ENCODE peak calls at places on chromosomes 13 and 19, in four cellular contexts. One of them, this sample, is unnamed.

GRCh38 chr13:50691176-50691681 is 152.3 kb downstream of the DLEU7 start:
- DNase-seq in A549: no peak
- DNase-seq in NB4: no peak
- DNase-seq in K562: no peak
- DNase-seq in this sample: peak

GRCh38 chr19:1489463-1489971 is 633 bp downstream of the PCSK4 start:
- DNase-seq in A549: no peak
- DNase-seq in NB4: no peak
- DNase-seq in K562: peak
- DNase-seq in this sample: no peak

GRCh38 chr13:40275155-40275554 is 391.3 kb downstream of the FOXO1 start:
- DNase-seq in A549: no peak
- DNase-seq in NB4: no peak
- DNase-seq in K562: no peak
- DNase-seq in this sample: no peak

GRCh38 chr13:27607125-27607524 is 13.2 kb downstream of the LNX2 start:
- DNase-seq in A549: peak
- DNase-seq in NB4: peak
- DNase-seq in K562: no peak
- DNase-seq in this sample: peak

GRCh38 chr13:102538938-102539337 is 57.8 kb upstream of the TPP2 start:
- DNase-seq in A549: no peak
- DNase-seq in NB4: no peak
- DNase-seq in K562: no peak
- DNase-seq in this sample: no peak

GRCh38 chr13:86870388-86870966 is 800.7 kb upstream of the SLITRK5 start:
- DNase-seq in A549: peak
- DNase-seq in NB4: peak
- DNase-seq in K562: no peak
- DNase-seq in this sample: peak

GRCh38 chr13:26971990-26972888 is 199.4 kb downstream of the USP12 start:
- DNase-seq in A549: peak
- DNase-seq in NB4: peak
- DNase-seq in K562: peak
- DNase-seq in this sample: no peak

GRCh38 chr13:20150561-20150960 is 10.3 kb downstream of the GJA3 start:
- DNase-seq in A549: no peak
- DNase-seq in NB4: no peak
- DNase-seq in K562: no peak
- DNase-seq in this sample: no peak

GRCh38 chr19:17725422-17726078 is 6.3 kb downstream of the MAP1S start:
- DNase-seq in A549: no peak
- DNase-seq in NB4: no peak
- DNase-seq in K562: peak
- DNase-seq in this sample: no peak

GRCh38 chr13:19601749-19602725 is 31.4 kb upstream of the MPHOSPH8 start:
- DNase-seq in A549: peak
- DNase-seq in NB4: peak
- DNase-seq in K562: peak
- DNase-seq in this sample: peak

GRCh38 chr19:46784262-46785053 is 3.9 kb downstream of the SLC1A5 start:
- DNase-seq in A549: peak
- DNase-seq in NB4: peak
- DNase-seq in K562: peak
- DNase-seq in this sample: peak

GRCh38 chr13:108168929-108169328 is 46.4 kb downstream of the LIG4 start:
- DNase-seq in A549: no peak
- DNase-seq in NB4: no peak
- DNase-seq in K562: no peak
- DNase-seq in this sample: no peak

GRCh38 chr13:75803175-75803611 is 167.1 kb downstream of the LMO7 start:
- DNase-seq in A549: no peak
- DNase-seq in NB4: no peak
- DNase-seq in K562: no peak
- DNase-seq in this sample: peak

GRCh38 chr19:22914646-22915045 is 82.6 kb downstream of the ZNF723 start:
- DNase-seq in A549: no peak
- DNase-seq in NB4: no peak
- DNase-seq in K562: no peak
- DNase-seq in this sample: no peak

GRCh38 chr13:22235285-22235949 is 564.5 kb downstream of the FGF9 start:
- DNase-seq in A549: no peak
- DNase-seq in NB4: no peak
- DNase-seq in K562: no peak
- DNase-seq in this sample: no peak

GRCh38 chr13:83221256-83221655 is 661.0 kb downstream of the SLITRK1 start:
- DNase-seq in A549: peak
- DNase-seq in NB4: peak
- DNase-seq in K562: no peak
- DNase-seq in this sample: no peak

GRCh38 chr19:42277821-42278809 is 9.1 kb downstream of the CIC start:
- DNase-seq in A549: no peak
- DNase-seq in NB4: no peak
- DNase-seq in K562: no peak
- DNase-seq in this sample: peak

GRCh38 chr13:101308247-101309013 is 107.9 kb downstream of the NALCN start:
- DNase-seq in A549: no peak
- DNase-seq in NB4: no peak
- DNase-seq in K562: no peak
- DNase-seq in this sample: no peak

GRCh38 chr19:44677019-44677809 is 5.9 kb downstream of the CEACAM19 start:
- DNase-seq in A549: peak
- DNase-seq in NB4: peak
- DNase-seq in K562: peak
- DNase-seq in this sample: peak

GRCh38 chr13:94384217-94384905 is 95.1 kb downstream of the DCT start:
- DNase-seq in A549: no peak
- DNase-seq in NB4: no peak
- DNase-seq in K562: no peak
- DNase-seq in this sample: no peak

GRCh38 chr19:42270346-42271044 is 1.4 kb downstream of the CIC start:
- DNase-seq in A549: peak
- DNase-seq in NB4: peak
- DNase-seq in K562: no peak
- DNase-seq in this sample: peak

GRCh38 chr19:49335071-49335783 is at the start of gene CD37:
- DNase-seq in A549: no peak
- DNase-seq in NB4: peak
- DNase-seq in K562: peak
- DNase-seq in this sample: no peak

GRCh38 chr13:20118268-20119140 is 42.3 kb downstream of the GJA3 start:
- DNase-seq in A549: peak
- DNase-seq in NB4: no peak
- DNase-seq in K562: peak
- DNase-seq in this sample: peak

GRCh38 chr19:15449620-15450527 is at the start of gene WIZ:
- DNase-seq in A549: peak
- DNase-seq in NB4: peak
- DNase-seq in K562: peak
- DNase-seq in this sample: peak

GRCh38 chr19:48308695-48309586 is 16.4 kb upstream of the EMP3 start:
- DNase-seq in A549: peak
- DNase-seq in NB4: peak
- DNase-seq in K562: no peak
- DNase-seq in this sample: peak

GRCh38 chr19:10724573-10725071 is 6.7 kb downstream of the DNM2 start:
- DNase-seq in A549: no peak
- DNase-seq in NB4: no peak
- DNase-seq in K562: no peak
- DNase-seq in this sample: no peak

GRCh38 chr13:63481334-63481733 is 2065.7 kb upstream of the PCDH20 start:
- DNase-seq in A549: no peak
- DNase-seq in NB4: no peak
- DNase-seq in K562: no peak
- DNase-seq in this sample: no peak

GRCh38 chr13:95530178-95530577 is 22.3 kb upstream of the CLDN10 start:
- DNase-seq in A549: peak
- DNase-seq in NB4: peak
- DNase-seq in K562: no peak
- DNase-seq in this sample: peak

GRCh38 chr13:60584976-60585375 is 188.0 kb downstream of the TDRD3 start:
- DNase-seq in A549: no peak
- DNase-seq in NB4: peak
- DNase-seq in K562: no peak
- DNase-seq in this sample: no peak

GRCh38 chr19:12974301-12975220 is 5.2 kb downstream of the DAND5 start:
- DNase-seq in A549: no peak
- DNase-seq in NB4: no peak
- DNase-seq in K562: peak
- DNase-seq in this sample: no peak

GRCh38 chr13:48393030-48393697 is 19.7 kb downstream of the LPAR6 start:
- DNase-seq in A549: no peak
- DNase-seq in NB4: no peak
- DNase-seq in K562: no peak
- DNase-seq in this sample: no peak

GRCh38 chr13:23799945-23800344 is 89.3 kb downstream of the MIPEP start:
- DNase-seq in A549: no peak
- DNase-seq in NB4: no peak
- DNase-seq in K562: no peak
- DNase-seq in this sample: no peak

GRCh38 chr19:35232912-35233311 is 4.4 kb upstream of the FAM187B start:
- DNase-seq in A549: no peak
- DNase-seq in NB4: no peak
- DNase-seq in K562: no peak
- DNase-seq in this sample: no peak

GRCh38 chr13:64371045-64371444 is 2859.1 kb downstream of the PCDH9 start:
- DNase-seq in A549: peak
- DNase-seq in NB4: no peak
- DNase-seq in K562: no peak
- DNase-seq in this sample: no peak

DNA sequence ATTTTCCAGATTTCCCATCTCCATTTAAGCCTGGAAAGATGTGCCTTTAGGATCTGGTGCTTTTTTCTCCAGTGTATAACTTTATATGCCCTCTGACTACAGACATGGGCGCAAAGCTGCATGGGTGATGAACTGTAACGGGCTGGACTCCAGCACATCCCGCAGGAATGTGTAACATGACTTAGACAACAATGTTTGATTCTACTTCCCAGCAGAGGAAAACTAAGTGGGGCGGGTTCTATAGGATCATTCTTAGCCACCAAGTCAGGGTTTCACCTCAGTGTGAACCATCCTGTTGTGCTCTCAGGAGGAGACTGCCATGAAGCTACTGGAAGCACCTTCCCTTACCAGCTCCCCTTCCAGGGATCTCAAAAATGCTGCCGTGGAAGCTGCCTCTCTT is 93.2 kb upstream of the SERP2 start:
- DNase-seq in A549: no peak
- DNase-seq in NB4: no peak
- DNase-seq in K562: no peak
- DNase-seq in this sample: no peak
- TF ChIP-seq MYC in A549: no peak
- TF ChIP-seq MYC in NB4: no peak
- TF ChIP-seq MYC in K562: no peak
- TF ChIP-seq MYC in this sample: no peak

GRCh38 chr19:33171916-33172359 is 22.2 kb upstream of the LRP3 start:
- DNase-seq in A549: peak
- DNase-seq in NB4: no peak
- DNase-seq in K562: no peak
- DNase-seq in this sample: no peak
- TF ChIP-seq MYC in A549: no peak
- TF ChIP-seq MYC in NB4: no peak
- TF ChIP-seq MYC in K562: no peak
- TF ChIP-seq MYC in this sample: no peak

GRCh38 chr13:62168891-62169290 is 753.2 kb upstream of the PCDH20 start:
- DNase-seq in A549: no peak
- DNase-seq in NB4: no peak
- DNase-seq in K562: no peak
- DNase-seq in this sample: no peak

GRCh38 chr13:62171697-62172096 is 756.0 kb upstream of the PCDH20 start:
- DNase-seq in A549: no peak
- DNase-seq in NB4: no peak
- DNase-seq in K562: no peak
- DNase-seq in this sample: no peak

GRCh38 chr13:62162860-62163259 is 747.2 kb upstream of the PCDH20 start:
- DNase-seq in A549: no peak
- DNase-seq in NB4: no peak
- DNase-seq in K562: no peak
- DNase-seq in this sample: no peak

DNA sequence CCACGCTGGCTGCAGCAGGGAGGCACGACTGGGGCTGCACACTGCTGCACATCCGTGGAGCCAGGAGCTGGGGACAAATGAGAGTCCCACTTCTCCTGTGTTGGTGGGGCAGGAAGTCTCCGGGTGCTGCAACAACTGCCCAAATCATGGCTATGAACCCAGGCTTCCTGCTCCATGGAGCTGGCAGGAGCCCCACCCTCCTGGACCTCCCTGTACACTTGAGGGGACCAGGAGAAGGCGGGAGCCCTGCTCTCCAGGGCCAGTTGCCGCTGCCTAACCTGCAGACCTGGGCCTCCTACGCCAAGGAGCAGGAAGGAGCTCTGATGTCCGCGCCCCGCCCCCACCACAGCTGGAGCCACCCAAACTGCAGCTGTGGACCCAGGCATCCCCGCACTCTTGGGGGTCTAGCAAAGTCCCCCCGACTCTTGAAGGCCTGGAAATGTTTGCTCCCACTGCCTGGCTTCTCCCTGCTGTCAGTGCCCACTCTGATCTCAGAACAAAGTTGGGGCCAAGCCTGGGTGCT is 752.1 kb upstream of the PCDH20 start:
- DNase-seq in A549: no peak
- DNase-seq in NB4: no peak
- DNase-seq in K562: no peak
- DNase-seq in this sample: no peak
- TF ChIP-seq MYC in A549: no peak
- TF ChIP-seq MYC in NB4: no peak
- TF ChIP-seq MYC in K562: no peak
- TF ChIP-seq MYC in this sample: no peak

DNA sequence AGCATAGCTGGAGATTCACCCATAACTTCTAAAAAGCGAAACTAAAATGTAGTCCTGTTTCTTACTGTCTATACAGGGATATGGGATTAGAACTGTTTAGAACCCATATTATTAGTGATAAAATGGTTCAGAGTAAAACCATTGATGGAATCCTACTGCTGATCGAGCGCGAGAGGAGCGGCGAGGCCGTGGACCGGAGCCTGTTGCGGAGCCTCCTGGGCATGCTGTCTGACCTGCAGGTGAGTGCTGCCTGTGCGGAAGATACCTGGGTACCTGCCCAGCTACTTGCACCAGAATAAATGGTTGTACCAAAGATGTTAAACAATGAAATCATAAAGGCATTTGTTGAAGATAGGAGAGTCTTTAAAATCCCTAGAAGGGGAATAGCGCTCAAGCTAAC is 23.7 kb downstream of the CUL4A start:
- DNase-seq in A549: no peak
- DNase-seq in NB4: no peak
- DNase-seq in K562: no peak
- DNase-seq in this sample: no peak
- TF ChIP-seq MYC in A549: no peak
- TF ChIP-seq MYC in NB4: no peak
- TF ChIP-seq MYC in K562: no peak
- TF ChIP-seq MYC in this sample: no peak

This sample was measured in endothelial cell of umbilical vein.